ENCODE peak calls at places on chromosomes 1 and 21, in eight cellular contexts. Z is MM.1S, V is HCT116, X is spleen, W is dorsolateral prefrontal cortex, H is SK-N-SH, O is neural progenitor cell, Y is GM06990. K is an unnamed sample.

GRCh38 chr1:91650764-91651163 is 150.1 kb downstream of the CDC7 start:
- DNase-seq in Z (no peak), V (no peak), X (no peak), W (no peak), H (no peak), O (no peak), Y (no peak), K (no peak)

GRCh38 chr1:116331523-116331922 is 41.5 kb upstream of the ATP1A1 start:
- DNase-seq in Z (no peak), V (no peak), X (no peak), W (no peak), H (no peak), O (no peak), Y (no peak), K (no peak)

GRCh38 chr1:12275370-12275769 is 45.5 kb downstream of the VPS13D start:
- DNase-seq in Z (no peak), V (no peak), X (no peak), W (no peak), H (peak), O (peak), Y (no peak), K (peak)

GRCh38 chr1:20447794-20448193 is 38.2 kb downstream of the CAMK2N1 start:
- DNase-seq in Z (no peak), V (no peak), X (no peak), W (no peak), H (no peak), O (no peak), Y (no peak), K (no peak)

GRCh38 chr1:110746644-110747259 is 72.0 kb upstream of the KCNA3 start:
- DNase-seq in Z (peak), V (no peak), X (no peak), W (no peak), H (no peak), O (peak), Y (no peak), K (peak)

GRCh38 chr1:206784471-206784903 is 12.2 kb upstream of the IL10 start:
- DNase-seq in Z (peak), V (no peak), X (peak), W (no peak), H (no peak), O (no peak), Y (peak), K (no peak)

GRCh38 chr1:15107052-15107687 is 46.4 kb upstream of the TMEM51 start:
- DNase-seq in Z (no peak), V (no peak), X (no peak), W (no peak), H (no peak), O (no peak), Y (no peak), K (no peak)

GRCh38 chr1:85495556-85495955 is 30.6 kb upstream of the DDAH1 start:
- DNase-seq in Z (no peak), V (peak), X (no peak), W (no peak), H (no peak), O (no peak), Y (no peak), K (no peak)

GRCh38 chr1:248800459-248800858 is 25.3 kb downstream of the SH3BP5L start:
- DNase-seq in Z (peak), V (no peak), X (no peak), W (no peak), H (no peak), O (no peak), Y (no peak), K (no peak)

GRCh38 chr1:153612755-153613331 is at the start of gene S100A16:
- DNase-seq in Z (no peak), V (peak), X (no peak), W (no peak), H (no peak), O (no peak), Y (no peak), K (peak)

GRCh38 chr1:217149791-217150190 is 426.6 kb upstream of the ESRRG start:
- DNase-seq in Z (no peak), V (no peak), X (no peak), W (no peak), H (no peak), O (no peak), Y (no peak), K (no peak)

GRCh38 chr1:206133751-206134371 is 16.7 kb upstream of the AVPR1B start:
- DNase-seq in Z (no peak), V (no peak), X (no peak), W (no peak), H (no peak), O (no peak), Y (no peak), K (no peak)

GRCh38 chr1:13675222-13675621 is 24.8 kb upstream of the PRDM2 start:
- DNase-seq in Z (no peak), V (no peak), X (no peak), W (no peak), H (no peak), O (no peak), Y (no peak), K (no peak)

GRCh38 chr1:6303397-6304012 is 42.6 kb upstream of the GPR153 start:
- DNase-seq in Z (no peak), V (no peak), X (no peak), W (no peak), H (no peak), O (no peak), Y (no peak), K (no peak)

GRCh38 chr1:112332751-112333150 is 63.3 kb upstream of the CTTNBP2NL start:
- DNase-seq in Z (no peak), V (no peak), X (no peak), W (no peak), H (no peak), O (no peak), Y (no peak), K (no peak)

GRCh38 chr1:234938114-234938513 is 190.5 kb downstream of the TOMM20 start:
- DNase-seq in Z (no peak), V (no peak), X (no peak), W (no peak), H (no peak), O (no peak), Y (no peak), K (no peak)

GRCh38 chr1:67367370-67368345 is 60.0 kb downstream of the IL12RB2 start:
- DNase-seq in Z (no peak), V (no peak), X (no peak), W (no peak), H (peak), O (no peak), Y (no peak), K (peak)
- TF ChIP-seq CTCF in Z (no peak), V (no peak), X (no peak), W (no peak), H (peak), O (no peak), Y (no peak), K (peak)

GRCh38 chr1:210596641-210597040 is 267.9 kb downstream of the HHAT start:
- DNase-seq in Z (no peak), V (no peak), X (no peak), W (no peak), H (no peak), O (no peak), Y (no peak), K (no peak)

GRCh38 chr1:210597555-210598134 is 268.9 kb downstream of the HHAT start:
- DNase-seq in Z (no peak), V (no peak), X (no peak), W (no peak), H (no peak), O (no peak), Y (no peak), K (no peak)

GRCh38 chr1:210600421-210601195 is 271.9 kb downstream of the HHAT start:
- DNase-seq in Z (no peak), V (no peak), X (no peak), W (no peak), H (no peak), O (peak), Y (no peak), K (no peak)

GRCh38 chr1:210594605-210595004 is 265.9 kb downstream of the HHAT start:
- DNase-seq in Z (no peak), V (no peak), X (no peak), W (no peak), H (no peak), O (no peak), Y (no peak), K (no peak)

DNA sequence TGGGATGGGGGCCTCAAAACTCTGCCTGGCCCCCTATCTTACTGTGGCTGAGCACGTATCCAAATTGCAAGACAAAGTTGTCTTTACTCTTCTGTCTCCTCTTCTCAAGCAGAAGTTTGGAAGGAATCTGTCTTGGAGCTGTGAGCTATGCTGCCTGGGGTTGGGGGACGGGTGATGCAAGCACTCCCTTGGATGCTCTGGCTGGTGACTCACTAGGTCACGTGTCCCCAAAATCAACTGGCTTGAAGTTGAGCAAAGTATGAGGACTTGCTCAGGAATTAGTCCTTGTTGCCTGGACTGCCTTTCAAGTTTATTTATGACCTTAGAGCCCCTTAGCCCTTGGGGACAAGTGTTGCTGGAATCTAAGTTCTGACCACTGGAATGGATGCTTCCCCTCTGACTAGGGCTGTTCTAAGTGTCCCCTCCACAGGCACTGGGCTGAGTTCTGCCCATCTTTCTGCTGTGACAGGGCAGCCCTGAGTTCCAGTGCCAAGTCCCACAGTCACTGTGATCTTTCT is 269.5 kb downstream of the HHAT start:
- DNase-seq in Z (no peak), V (no peak), X (no peak), W (no peak), H (no peak), O (no peak), Y (no peak), K (no peak)
- TF ChIP-seq CTCF in Z (no peak), V (no peak), X (no peak), W (no peak), H (no peak), O (no peak), Y (no peak), K (no peak)

GRCh38 chr1:184379111-184379752 is 7.6 kb upstream of the C1orf21 start:
- DNase-seq in Z (no peak), V (no peak), X (no peak), W (no peak), H (peak), O (no peak), Y (no peak), K (no peak)
- TF ChIP-seq CTCF in Z (no peak), V (peak), X (no peak), W (no peak), H (no peak), O (peak), Y (peak), K (peak)

GRCh38 chr1:223299553-223299952 is 64.4 kb downstream of the SUSD4 start:
- DNase-seq in Z (no peak), V (no peak), X (no peak), W (no peak), H (no peak), O (no peak), Y (no peak), K (no peak)
- TF ChIP-seq CTCF in Z (no peak), V (no peak), X (no peak), W (no peak), H (no peak), O (no peak), Y (no peak), K (no peak)

GRCh38 chr21:32772281-32773047 is 909 bp upstream of the PAXBP1 start:
- DNase-seq in Z (peak), V (no peak), X (peak), W (no peak), H (peak), O (peak), Y (peak), K (peak)

GRCh38 chr21:32771134-32771523 is 426 bp downstream of the PAXBP1 start:
- DNase-seq in Z (peak), V (no peak), X (peak), W (no peak), H (peak), O (peak), Y (no peak), K (peak)

GRCh38 chr21:32768530-32768929 is 3.0 kb downstream of the PAXBP1 start:
- DNase-seq in Z (no peak), V (no peak), X (no peak), W (no peak), H (no peak), O (no peak), Y (no peak), K (no peak)

DNA sequence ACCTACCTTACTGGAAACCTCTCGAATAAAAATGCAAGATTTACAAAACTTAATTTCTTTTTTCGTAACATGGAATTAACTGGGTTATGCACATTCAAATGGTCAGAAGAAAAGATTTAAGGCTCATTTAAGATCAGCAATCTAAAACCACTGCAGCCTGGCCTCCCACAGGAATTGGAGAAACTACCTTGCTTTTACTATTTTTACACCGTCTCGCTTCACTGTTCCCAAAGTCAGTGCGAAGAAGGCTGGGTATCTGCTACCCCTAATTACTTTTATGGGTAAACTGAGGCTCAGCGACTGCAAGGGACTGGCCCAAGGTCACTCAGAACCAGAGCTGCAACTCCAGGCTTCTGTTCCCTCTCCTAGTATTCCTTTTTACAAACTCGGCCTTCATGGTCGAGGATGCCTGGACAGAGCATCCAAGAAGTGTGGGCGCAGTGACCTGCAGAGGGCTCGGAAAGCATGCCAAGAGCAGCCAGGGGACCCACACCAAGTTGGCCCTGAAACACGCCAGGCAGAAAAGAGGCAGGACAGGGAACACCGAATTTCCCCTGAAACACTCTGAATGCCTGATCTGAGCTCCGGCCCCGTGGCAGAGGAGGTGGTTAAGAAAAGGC is 931 bp downstream of the PAXBP1 start:
- DNase-seq in Z (peak), V (no peak), X (no peak), W (no peak), H (no peak), O (no peak), Y (peak), K (no peak)
- TF ChIP-seq CTCF in Z (peak), V (no peak), X (no peak), W (no peak), H (peak), O (no peak), Y (no peak), K (no peak)

GRCh38 chr1:113966013-113966412 is 13.3 kb upstream of the OLFML3 start:
- DNase-seq in Z (no peak), V (no peak), X (no peak), W (no peak), H (no peak), O (no peak), Y (no peak), K (no peak)

GRCh38 chr1:113958691-113959090 is 20.6 kb upstream of the OLFML3 start:
- DNase-seq in Z (no peak), V (no peak), X (no peak), W (no peak), H (no peak), O (no peak), Y (no peak), K (no peak)

GRCh38 chr1:113963281-113963906 is 15.9 kb upstream of the OLFML3 start:
- DNase-seq in Z (no peak), V (no peak), X (no peak), W (no peak), H (no peak), O (no peak), Y (no peak), K (no peak)
- TF ChIP-seq CTCF in Z (no peak), V (no peak), X (no peak), W (peak), H (peak), O (peak), Y (no peak), K (no peak)

GRCh38 chr1:225965231-225965630 is 24.2 kb upstream of the LEFTY2 start:
- DNase-seq in Z (no peak), V (no peak), X (peak), W (no peak), H (no peak), O (no peak), Y (no peak), K (no peak)

GRCh38 chr1:225958041-225958440 is 17.0 kb upstream of the LEFTY2 start:
- DNase-seq in Z (no peak), V (no peak), X (no peak), W (no peak), H (no peak), O (no peak), Y (no peak), K (no peak)

GRCh38 chr1:225963735-225964530 is 22.9 kb upstream of the LEFTY2 start:
- DNase-seq in Z (no peak), V (no peak), X (peak), W (no peak), H (no peak), O (no peak), Y (no peak), K (no peak)

GRCh38 chr1:225961659-225962439 is 20.8 kb upstream of the LEFTY2 start:
- DNase-seq in Z (no peak), V (no peak), X (peak), W (no peak), H (no peak), O (no peak), Y (no peak), K (no peak)

DNA sequence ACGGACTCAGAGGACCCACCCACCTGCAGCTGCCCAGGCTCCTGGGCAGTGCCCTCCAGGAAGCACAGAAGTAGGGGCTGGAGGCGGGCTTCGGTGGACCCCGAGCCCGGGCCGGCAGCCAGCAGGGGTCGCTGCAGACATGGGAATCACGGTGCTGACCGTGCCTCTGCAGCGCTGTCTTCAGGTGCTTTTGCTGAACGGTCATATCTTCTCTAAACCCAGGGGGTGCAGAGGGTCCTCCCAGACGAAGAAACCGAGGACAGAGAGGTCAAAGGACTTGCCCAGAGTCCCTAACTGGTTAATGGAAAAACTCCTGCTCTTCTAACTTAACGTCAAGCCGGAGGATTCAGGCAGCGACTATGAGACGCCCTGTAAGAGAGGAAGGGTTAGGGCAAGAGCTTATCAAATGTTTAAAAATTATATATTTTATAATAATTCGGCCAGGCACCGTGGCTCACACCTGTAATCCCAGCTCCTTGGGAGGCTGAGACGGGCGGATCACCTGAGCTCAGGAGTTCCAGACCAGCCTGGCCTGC is 21.5 kb upstream of the LEFTY2 start:
- DNase-seq in Z (peak), V (no peak), X (peak), W (no peak), H (peak), O (peak), Y (peak), K (peak)
- TF ChIP-seq CTCF in Z (peak), V (peak), X (peak), W (peak), H (peak), O (peak), Y (peak), K (peak)

K was measured in right lobe of liver.